ENCODE peak calls at places on chromosomes 2 and 18, in ten cellular contexts. U, Z, K, D, S, P, N, G, Q and O are unnamed samples.

GRCh38 chr18:48801728-48802542 is 148.8 kb downstream of the SMAD7 start:
- DNase-seq in G (no peak), D (no peak), P (peak), U (no peak), S (no peak), Q (no peak), N (peak), Z (peak), K (peak), O (no peak)

GRCh38 chr2:30756971-30757370 is 50.3 kb downstream of the CAPN13 start:
- DNase-seq in K (no peak), G (no peak), D (no peak), P (no peak), S (no peak), N (no peak), Q (no peak), Z (no peak), U (no peak), O (no peak)

GRCh38 chr2:70643715-70644114 is 90.1 kb upstream of the TGFA start:
- DNase-seq in Q (no peak), K (no peak), U (peak), N (no peak), G (no peak), Z (no peak), P (peak), D (no peak), S (no peak), O (no peak)

GRCh38 chr2:10467401-10467800 is 19.3 kb upstream of the ODC1 start:
- DNase-seq in N (no peak), D (no peak), U (no peak), P (no peak), S (no peak), Q (no peak), Z (no peak), K (peak), G (peak), O (no peak)

GRCh38 chr18:28459587-28459986 is 282.7 kb upstream of the CDH2 start:
- DNase-seq in P (no peak), G (no peak), S (peak), U (no peak), D (no peak), K (no peak), N (no peak), Z (no peak), Q (no peak), O (no peak)

GRCh38 chr2:112159454-112159921 is 21.3 kb downstream of the FBLN7 start:
- DNase-seq in S (no peak), Z (no peak), Q (no peak), D (no peak), K (peak), U (no peak), G (no peak), N (no peak), P (no peak), O (no peak)

GRCh38 chr2:206442516-206442853 is 847 bp upstream of the ADAM23 start:
- DNase-seq in S (no peak), Z (no peak), P (no peak), G (no peak), Q (no peak), N (no peak), U (no peak), K (no peak), D (no peak), O (no peak)

GRCh38 chr18:72460210-72460680 is 83.9 kb downstream of the CBLN2 start:
- DNase-seq in K (no peak), P (no peak), G (no peak), D (peak), Q (no peak), N (no peak), S (peak), U (no peak), Z (no peak), O (peak)

GRCh38 chr2:71303849-71304248 is 27.7 kb upstream of the ZNF638 start:
- DNase-seq in G (no peak), N (no peak), P (no peak), S (no peak), Q (peak), Z (no peak), U (no peak), K (no peak), D (no peak), O (no peak)

GRCh38 chr2:119475225-119475856 is 43.7 kb downstream of the TMEM37 start:
- DNase-seq in U (no peak), N (no peak), S (no peak), K (no peak), P (no peak), Q (no peak), Z (no peak), G (no peak), D (no peak), O (no peak)

GRCh38 chr2:134169788-134170187 is 84.1 kb upstream of the MGAT5 start:
- DNase-seq in P (no peak), S (no peak), N (no peak), G (no peak), Q (no peak), K (no peak), D (no peak), U (no peak), Z (no peak), O (no peak)

GRCh38 chr2:146741260-146741659 is 1103.6 kb upstream of the ACVR2A start:
- DNase-seq in K (no peak), N (no peak), P (no peak), Q (no peak), G (no peak), Z (no peak), D (no peak), S (no peak), U (no peak), O (no peak)

GRCh38 chr2:196331143-196331542 is 159.8 kb upstream of the STK17B start:
- DNase-seq in N (no peak), Q (no peak), G (no peak), P (no peak), Z (no peak), S (peak), K (peak), U (peak), D (peak), O (no peak)

GRCh38 chr2:156703628-156704027 is 267.4 kb downstream of the GPD2 start:
- DNase-seq in S (no peak), Z (no peak), U (no peak), G (no peak), D (no peak), N (no peak), P (no peak), Q (no peak), K (no peak), O (no peak)

GRCh38 chr2:27212626-27213471 is 781 bp upstream of the SLC5A6 start:
- DNase-seq in N (no peak), Q (no peak), G (no peak), P (peak), Z (no peak), S (peak), K (no peak), U (peak), D (peak), O (no peak)

GRCh38 chr2:142112648-142113278 is 18.1 kb downstream of the LRP1B start:
- DNase-seq in S (peak), Z (no peak), G (no peak), D (peak), Q (no peak), N (no peak), P (no peak), U (no peak), K (no peak), O (peak)